ENCODE peak calls at places on chromosome 6, in ten cellular contexts. J is A673; D is tibial artery; B is colonic mucosa; S is cardiac muscle cell; X is IMR-90; L is GM12878; W is small intestine; R is OCI-LY7; I is naive thymus-derived CD4-positive, alpha-beta T cell. Z is an unnamed sample. For H3K4me1, the result is how much of the 10 kb centered on the place peaks cover.

GRCh38 chr6:170152111-170152926 is 138.6 kb downstream of the DLL1 start:
- DNase-seq in J (no peak), D (peak), B (peak), S (no peak), X (no peak), L (no peak), W (peak), R (no peak), I (peak), Z (no peak)

GRCh38 chr6:161418458-161418945 is 144.6 kb upstream of the AGPAT4 start:
- DNase-seq in J (peak), D (no peak), B (peak), S (peak), X (peak), L (no peak), W (peak), R (peak), I (peak), Z (no peak)

GRCh38 chr6:139240161-139241010 is 51.4 kb downstream of the TXLNB start:
- DNase-seq in J (peak), D (no peak), B (peak), S (peak), X (peak), L (no peak), W (peak), R (no peak), I (no peak), Z (no peak)

GRCh38 chr6:99905209-99906106 is 88.6 kb downstream of the MCHR2 start:
- DNase-seq in J (peak), D (no peak), B (no peak), S (peak), X (peak), L (no peak), W (peak), R (peak), I (no peak), Z (no peak)

GRCh38 chr6:37182736-37183590 is 13.0 kb downstream of the PIM1 start:
- DNase-seq in J (no peak), D (no peak), B (no peak), S (peak), X (no peak), L (peak), W (peak), R (peak), I (peak), Z (no peak)

GRCh38 chr6:164085552-164086325 is 671.2 kb downstream of the QKI start:
- DNase-seq in J (no peak), D (peak), B (no peak), S (peak), X (no peak), L (no peak), W (no peak), R (no peak), I (no peak), Z (no peak)

GRCh38 chr6:47144306-47144705 is 102.2 kb upstream of the ADGRF1 start:
- DNase-seq in J (no peak), D (no peak), B (no peak), S (peak), X (peak), L (no peak), W (no peak), R (no peak), I (no peak), Z (no peak)

GRCh38 chr6:113695506-113695905 is 161.6 kb upstream of the MARCKS start:
- DNase-seq in J (no peak), D (no peak), B (no peak), S (peak), X (peak), L (no peak), W (no peak), R (no peak), I (no peak), Z (no peak)

GRCh38 chr6:42984924-42985475 is 630 bp downstream of the PPP2R5D start:
- DNase-seq in J (peak), D (no peak), B (peak), S (peak), X (no peak), L (no peak), W (no peak), R (peak), I (no peak), Z (no peak)

GRCh38 chr6:93727447-93727846 is 308.1 kb upstream of the EPHA7 start:
- DNase-seq in J (no peak), D (no peak), B (no peak), S (no peak), X (no peak), L (no peak), W (no peak), R (no peak), I (no peak), Z (no peak)

GRCh38 chr6:41271901-41272395 is 14.5 kb downstream of the TREM1 start:
- DNase-seq in J (no peak), D (peak), B (no peak), S (no peak), X (no peak), L (no peak), W (no peak), R (no peak), I (no peak), Z (no peak)

GRCh38 chr6:10146723-10147451 is 268.0 kb downstream of the TFAP2A start:
- DNase-seq in J (peak), D (no peak), B (no peak), S (peak), X (peak), L (peak), W (peak), R (peak), I (no peak), Z (no peak)

GRCh38 chr6:87504440-87504839 is 31.7 kb downstream of the SLC35A1 start:
- DNase-seq in J (no peak), D (no peak), B (no peak), S (peak), X (peak), L (no peak), W (no peak), R (no peak), I (no peak), Z (no peak)

GRCh38 chr6:170375661-170376060 is 69.1 kb downstream of the FAM120B start:
- DNase-seq in J (no peak), D (no peak), B (no peak), S (no peak), X (no peak), L (no peak), W (peak), R (no peak), I (no peak), Z (no peak)

GRCh38 chr6:157539421-157539822 is 158.4 kb downstream of the ZDHHC14 start:
- DNase-seq in J (no peak), D (no peak), B (no peak), S (no peak), X (no peak), L (no peak), W (no peak), R (no peak), I (no peak), Z (no peak)

GRCh38 chr6:140554421-140554820 is 1180.0 kb upstream of the CITED2 start:
- DNase-seq in J (no peak), D (no peak), B (no peak), S (no peak), X (no peak), L (no peak), W (no peak), R (no peak), I (no peak), Z (no peak)

GRCh38 chr6:150334790-150335783 is 33.7 kb upstream of the IYD start:
- DNase-seq in J (peak), D (no peak), B (peak), S (peak), X (peak), L (no peak), W (peak), R (peak), I (no peak), Z (no peak)

GRCh38 chr6:144758602-144759001 is 473.5 kb downstream of the UTRN start:
- DNase-seq in J (peak), D (no peak), B (no peak), S (peak), X (peak), L (no peak), W (peak), R (no peak), I (no peak), Z (no peak)

GRCh38 chr6:28693033-28693750 is 167.5 kb downstream of the GPX5 start:
- DNase-seq in J (no peak), D (no peak), B (no peak), S (peak), X (peak), L (no peak), W (no peak), R (no peak), I (no peak), Z (no peak)

DNA sequence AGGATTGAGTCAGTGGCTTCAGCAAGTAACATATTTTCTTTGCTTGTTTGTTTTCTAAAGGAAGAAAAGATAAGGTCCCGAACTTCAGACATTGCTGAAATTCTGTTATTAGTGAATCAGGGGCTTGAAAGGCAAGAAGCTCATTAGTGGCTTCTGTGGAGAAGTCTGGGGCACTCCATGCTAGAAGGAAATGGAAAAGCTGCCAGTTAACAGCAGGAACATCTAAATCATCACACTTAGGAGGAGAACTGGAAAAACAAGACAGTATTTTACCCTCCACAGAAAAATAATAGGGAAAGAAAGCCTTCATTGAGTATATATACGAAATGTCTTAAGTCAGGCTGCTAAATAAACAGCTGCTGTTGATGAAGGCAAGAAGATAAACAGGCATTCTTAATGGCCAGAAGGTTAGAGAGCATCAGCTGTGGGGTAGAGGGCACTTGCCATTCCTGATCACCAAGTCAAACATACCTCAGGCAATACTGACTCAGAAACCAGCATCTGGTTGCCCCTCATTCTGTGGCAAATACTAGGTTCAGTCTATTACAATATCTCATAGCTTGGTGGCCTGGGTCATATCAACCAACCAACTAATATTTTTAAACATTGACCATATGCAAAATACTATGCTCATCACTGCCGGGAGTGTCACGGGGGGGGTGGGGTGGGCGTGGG is 143.2 kb upstream of the TENT5A start:
- DNase-seq in J (peak), D (no peak), B (no peak), S (peak), X (peak), L (no peak), W (no peak), R (no peak), I (no peak), Z (no peak)
- H3K27ac ChIP-seq in J (no peak), D (peak), B (no peak), S (no peak), X (peak), L (no peak), W (peak), R (no peak), I (no peak), Z (no peak)

GRCh38 chr6:1608222-1608975 is 1.3 kb upstream of the FOXC1 start:
- DNase-seq in J (no peak), D (peak), B (no peak), S (no peak), X (no peak), L (no peak), W (no peak), R (no peak), I (no peak), Z (no peak)
- H3K4me1 ChIP-seq in J (under half), D (under half), B (under half), S (under half), X (under half), L (under half), W (under half), R (under half), I (under half), Z (under half)

GRCh38 chr6:17974570-17975368 is 12.7 kb downstream of the KIF13A start:
- DNase-seq in J (no peak), D (no peak), B (no peak), S (no peak), X (no peak), L (no peak), W (no peak), R (no peak), I (no peak), Z (no peak)
- H3K27ac ChIP-seq in J (no peak), D (no peak), B (no peak), S (peak), X (no peak), L (no peak), W (no peak), R (no peak), I (no peak), Z (no peak)

GRCh38 chr6:30828027-30828962 is 56.0 kb upstream of the DDR1 start:
- DNase-seq in J (peak), D (peak), B (peak), S (peak), X (peak), L (no peak), W (peak), R (peak), I (peak), Z (peak)
- H3K4me1 ChIP-seq in J (under half), D (under half), B (under half), S (under half), X (under half), L (under half), W (under half), R (under half), I (under half), Z (under half)

DNA sequence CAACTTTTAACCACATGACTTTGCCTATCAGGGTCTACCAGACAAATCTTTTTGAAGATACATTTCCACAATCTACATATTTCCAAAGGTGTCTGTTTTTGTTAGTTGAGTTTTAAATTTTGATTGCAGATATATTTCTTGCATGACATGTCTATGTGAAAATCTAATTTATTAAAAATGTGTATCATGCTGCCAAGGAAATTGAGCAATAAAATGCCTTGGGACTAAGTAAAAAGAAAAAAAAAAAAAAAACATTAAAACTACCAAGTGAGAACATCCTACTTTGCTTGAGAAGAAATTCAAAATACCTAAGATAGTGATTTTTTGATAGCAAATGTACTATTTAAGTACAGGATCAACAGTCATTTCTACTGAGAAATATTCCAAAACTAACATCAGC is 17.7 kb downstream of the SLC17A5 start:
- DNase-seq in J (no peak), D (no peak), B (no peak), S (peak), X (no peak), L (no peak), W (no peak), R (no peak), I (no peak), Z (no peak)
- H3K27ac ChIP-seq in J (no peak), D (peak), B (no peak), S (no peak), X (no peak), L (no peak), W (no peak), R (no peak), I (no peak), Z (no peak)

GRCh38 chr6:496649-497048 is 105.1 kb downstream of the IRF4 start:
- DNase-seq in J (no peak), D (no peak), B (no peak), S (no peak), X (no peak), L (no peak), W (no peak), R (no peak), I (no peak), Z (no peak)
- H3K4me1 ChIP-seq in J (under half), D (under half), B (under half), S (under half), X (under half), L (under half), W (under half), R (under half), I (half or more), Z (under half)